ENCODE peak calls at places on chromosomes 16 and 17, in seven cellular contexts. H, Q, O, N, L, S and F are unnamed samples.

GRCh38 chr17:27888945-27889344 is 4.2 kb downstream of the LYRM9 start:
- DNase-seq in H (no peak), Q (no peak), O (no peak), N (peak), L (no peak), S (no peak), F (no peak)

GRCh38 chr17:57080708-57081107 is 4.3 kb upstream of the AKAP1 start:
- DNase-seq in H (no peak), Q (no peak), O (no peak), N (peak), L (no peak), S (no peak), F (no peak)

GRCh38 chr16:49216593-49216992 is 65.0 kb downstream of the CBLN1 start:
- DNase-seq in H (no peak), Q (no peak), O (no peak), N (no peak), L (no peak), S (no peak), F (no peak)

GRCh38 chr17:77830816-77831490 is 127.5 kb upstream of the TNRC6C start:
- DNase-seq in H (no peak), Q (no peak), O (no peak), N (no peak), L (no peak), S (no peak), F (no peak)

GRCh38 chr17:81960130-81960958 is 643 bp downstream of the NOTUM start:
- DNase-seq in H (no peak), Q (peak), O (no peak), N (no peak), L (no peak), S (no peak), F (no peak)

GRCh38 chr16:27273670-27274522 is 5.3 kb upstream of the NSMCE1 start:
- DNase-seq in H (no peak), Q (peak), O (no peak), N (peak), L (no peak), S (no peak), F (no peak)

GRCh38 chr16:31064882-31065461 is 9.1 kb downstream of the ZNF668 start:
- DNase-seq in H (no peak), Q (peak), O (peak), N (peak), L (peak), S (no peak), F (no peak)

GRCh38 chr17:63082273-63082861 is 116.3 kb downstream of the TANC2 start:
- DNase-seq in H (no peak), Q (peak), O (peak), N (peak), L (peak), S (no peak), F (no peak)

GRCh38 chr16:66511615-66512500 is 38.1 kb downstream of the TK2 start:
- DNase-seq in H (no peak), Q (peak), O (no peak), N (peak), L (peak), S (no peak), F (no peak)

GRCh38 chr17:51427259-51428255 is 167.2 kb downstream of the UTP18 start:
- DNase-seq in H (peak), Q (no peak), O (no peak), N (no peak), L (peak), S (no peak), F (peak)

GRCh38 chr17:10032142-10032541 is 127.1 kb upstream of the RCVRN start:
- DNase-seq in H (no peak), Q (no peak), O (no peak), N (no peak), L (no peak), S (no peak), F (no peak)

GRCh38 chr17:19537116-19537515 is 3.5 kb downstream of the SLC47A1 start:
- DNase-seq in H (no peak), Q (no peak), O (no peak), N (no peak), L (no peak), S (no peak), F (no peak)

GRCh38 chr17:57110579-57111367 is 25.7 kb downstream of the AKAP1 start:
- DNase-seq in H (no peak), Q (no peak), O (no peak), N (no peak), L (no peak), S (no peak), F (no peak)

GRCh38 chr17:33433581-33433980 is 140.5 kb upstream of the ASIC2 start:
- DNase-seq in H (no peak), Q (no peak), O (no peak), N (no peak), L (no peak), S (no peak), F (no peak)

GRCh38 chr17:27295945-27296344 is 2.0 kb downstream of the WSB1 start:
- DNase-seq in H (no peak), Q (no peak), O (no peak), N (no peak), L (no peak), S (no peak), F (no peak)

GRCh38 chr17:386145-386876 is 33.7 kb upstream of the RPH3AL start:
- DNase-seq in H (peak), Q (peak), O (no peak), N (peak), L (no peak), S (peak), F (peak)

GRCh38 chr17:69423450-69423849 is 9.0 kb downstream of the MAP2K6 start:
- DNase-seq in H (no peak), Q (no peak), O (no peak), N (no peak), L (no peak), S (no peak), F (no peak)

GRCh38 chr17:72297326-72298115 is 176.7 kb downstream of the SOX9 start:
- DNase-seq in H (no peak), Q (peak), O (no peak), N (no peak), L (peak), S (no peak), F (no peak)